ENCODE peak calls at places on chromosome 13, in four cellular contexts. M, V, B and Y are unnamed samples. For H3K4me1, the result is how much of the 10 kb centered on the place peaks cover.

GRCh38 chr13:85710545-85710944 is 88.7 kb downstream of the SLITRK6 start:
- DNase-seq in V (no peak), B (no peak), M (no peak), Y (no peak)

GRCh38 chr13:32125746-32126145 is 94.2 kb downstream of the FRY start:
- DNase-seq in V (no peak), M (no peak), B (no peak), Y (no peak)

GRCh38 chr13:19782049-19782726 is 557 bp downstream of the PSPC1 start:
- DNase-seq in V (no peak), B (peak), M (no peak), Y (peak)

GRCh38 chr13:65387743-65388347 is 1842.3 kb downstream of the PCDH9 start:
- DNase-seq in B (no peak), V (no peak), M (no peak), Y (peak)

GRCh38 chr13:38952827-38953226 is 37.8 kb downstream of the STOML3 start:
- DNase-seq in M (no peak), V (no peak), B (no peak), Y (no peak)

GRCh38 chr13:51814825-51815650 is 11.1 kb upstream of the DHRS12 start:
- DNase-seq in M (no peak), V (peak), B (peak), Y (peak)

GRCh38 chr13:113404366-113404722 is 40.4 kb upstream of the GRTP1 start:
- DNase-seq in M (no peak), B (peak), V (no peak), Y (no peak)

GRCh38 chr13:110820311-110820710 is 94.6 kb downstream of the ANKRD10 start:
- DNase-seq in B (no peak), V (no peak), M (no peak), Y (no peak)

GRCh38 chr13:110044521-110045200 is 258.3 kb upstream of the IRS2 start:
- DNase-seq in B (peak), V (no peak), M (no peak), Y (no peak)

GRCh38 chr13:56752630-56753029 is 388.1 kb upstream of the PRR20A start:
- DNase-seq in B (no peak), M (no peak), V (no peak), Y (no peak)

GRCh38 chr13:41827507-41828213 is 133.2 kb downstream of the VWA8 start:
- DNase-seq in M (no peak), V (no peak), B (no peak), Y (peak)

GRCh38 chr13:111506621-111507020 is 186.2 kb downstream of the TEX29 start:
- DNase-seq in M (no peak), B (no peak), V (no peak), Y (no peak)

GRCh38 chr13:43785681-43786471 is 896 bp downstream of the ENOX1 start:
- DNase-seq in M (no peak), V (no peak), B (peak), Y (peak)

GRCh38 chr13:60066206-60066605 is 97.5 kb downstream of the DIAPH3 start:
- DNase-seq in V (no peak), B (no peak), M (no peak), Y (peak)

GRCh38 chr13:67023088-67023893 is 206.8 kb downstream of the PCDH9 start:
- DNase-seq in B (no peak), V (no peak), M (no peak), Y (peak)

GRCh38 chr13:65653548-65654078 is 1576.5 kb downstream of the PCDH9 start:
- DNase-seq in B (peak), V (no peak), M (no peak), Y (no peak)

GRCh38 chr13:112932971-112933370 is 36.0 kb upstream of the MCF2L start:
- DNase-seq in V (no peak), B (no peak), M (no peak), Y (no peak)

GRCh38 chr13:39263033-39263432 is 224.8 kb downstream of the NHLRC3 start:
- DNase-seq in M (peak), V (peak), B (peak), Y (peak)

GRCh38 chr13:54489359-54489758 is 1460.7 kb downstream of the OLFM4 start:
- DNase-seq in B (no peak), V (no peak), M (no peak), Y (no peak)

GRCh38 chr13:110338441-110339101 is 31.5 kb downstream of the COL4A2 start:
- DNase-seq in V (no peak), M (no peak), B (no peak), Y (no peak)

GRCh38 chr13:106467406-106468122 is 67.9 kb downstream of the EFNB2 start:
- DNase-seq in V (no peak), B (no peak), M (no peak), Y (no peak)

GRCh38 chr13:31965361-31966066 is 66.1 kb upstream of the FRY start:
- DNase-seq in B (no peak), M (peak), V (no peak), Y (no peak)

GRCh38 chr13:103229674-103230073 is 163.5 kb upstream of the SLC10A2 start:
- DNase-seq in M (no peak), B (no peak), V (no peak), Y (no peak)

GRCh38 chr13:113904411-113904810 is 40.5 kb upstream of the GAS6 start:
- DNase-seq in V (peak), B (no peak), M (no peak), Y (peak)

GRCh38 chr13:21735621-21736401 is 64.9 kb downstream of the FGF9 start:
- DNase-seq in M (no peak), B (no peak), V (no peak), Y (no peak)

GRCh38 chr13:112592181-112592580 is 4.2 kb upstream of the TUBGCP3 start:
- DNase-seq in M (no peak), B (no peak), V (no peak), Y (no peak)

GRCh38 chr13:32265726-32266125 is 49.4 kb downstream of the ZAR1L start:
- DNase-seq in V (peak), B (no peak), M (no peak), Y (no peak)

GRCh38 chr13:40404967-40405716 is 261.3 kb downstream of the FOXO1 start:
- DNase-seq in M (no peak), B (no peak), V (no peak), Y (no peak)

GRCh38 chr13:40401911-40402776 is 264.3 kb downstream of the FOXO1 start:
- DNase-seq in V (peak), M (peak), B (no peak), Y (peak)

GRCh38 chr13:40402931-40403412 is 263.5 kb downstream of the FOXO1 start:
- DNase-seq in M (no peak), V (peak), B (no peak), Y (peak)

GRCh38 chr13:40404407-40404806 is 262.0 kb downstream of the FOXO1 start:
- DNase-seq in V (no peak), B (no peak), M (no peak), Y (no peak)

GRCh38 chr13:40403509-40404241 is 262.8 kb downstream of the FOXO1 start:
- DNase-seq in M (no peak), B (no peak), V (no peak), Y (no peak)
- TF ChIP-seq PBX3 in M (no peak), B (no peak), V (no peak), Y (no peak)

GRCh38 chr13:30780338-30780981 is 45.1 kb downstream of the ALOX5AP start:
- DNase-seq in B (no peak), M (no peak), V (no peak), Y (no peak)

GRCh38 chr13:30785146-30785845 is 50.0 kb downstream of the ALOX5AP start:
- DNase-seq in M (no peak), B (no peak), V (no peak), Y (no peak)

GRCh38 chr13:30776661-30777060 is 41.3 kb downstream of the ALOX5AP start:
- DNase-seq in V (no peak), B (no peak), M (no peak), Y (no peak)

GRCh38 chr13:30774214-30774730 is 38.9 kb downstream of the ALOX5AP start:
- DNase-seq in M (no peak), B (no peak), V (no peak), Y (no peak)

GRCh38 chr13:30779608-30780007 is 44.3 kb downstream of the ALOX5AP start:
- DNase-seq in B (no peak), V (no peak), M (no peak), Y (no peak)
- H3K4me1 ChIP-seq in B (under half), V (under half), M (under half), Y (under half)

GRCh38 chr13:98215508-98215907 is 38.4 kb upstream of the RNF113B start:
- DNase-seq in B (no peak), V (no peak), M (no peak), Y (no peak)

GRCh38 chr13:98216711-98217110 is 39.6 kb upstream of the RNF113B start:
- DNase-seq in M (peak), V (no peak), B (no peak), Y (no peak)

GRCh38 chr13:98214707-98215106 is 37.6 kb upstream of the RNF113B start:
- DNase-seq in B (no peak), V (no peak), M (no peak), Y (no peak)

GRCh38 chr13:98217597-98217996 is 40.5 kb upstream of the RNF113B start:
- DNase-seq in V (no peak), B (no peak), M (no peak), Y (no peak)

GRCh38 chr13:98216135-98216565 is 39.1 kb upstream of the RNF113B start:
- DNase-seq in M (no peak), B (peak), V (no peak), Y (peak)
- TF ChIP-seq PBX3 in M (no peak), B (peak), V (no peak), Y (no peak)

GRCh38 chr13:98567140-98567539 is 9.8 kb downstream of the STK24 start:
- DNase-seq in B (no peak), M (no peak), V (no peak), Y (no peak)
- H3K4me1 ChIP-seq in B (under half), M (half or more), V (half or more), Y (under half)

GRCh38 chr13:50080158-50080855 is 65.1 kb downstream of the KCNRG start:
- DNase-seq in B (peak), V (peak), M (no peak), Y (peak)

GRCh38 chr13:50081106-50081898 is 66.1 kb downstream of the KCNRG start:
- DNase-seq in V (no peak), B (peak), M (no peak), Y (no peak)

GRCh38 chr13:50078512-50079277 is 63.5 kb downstream of the KCNRG start:
- DNase-seq in M (no peak), V (no peak), B (no peak), Y (no peak)

GRCh38 chr13:50080856-50081105 is 65.5 kb downstream of the KCNRG start:
- DNase-seq in B (no peak), M (no peak), V (no peak), Y (no peak)

DNA sequence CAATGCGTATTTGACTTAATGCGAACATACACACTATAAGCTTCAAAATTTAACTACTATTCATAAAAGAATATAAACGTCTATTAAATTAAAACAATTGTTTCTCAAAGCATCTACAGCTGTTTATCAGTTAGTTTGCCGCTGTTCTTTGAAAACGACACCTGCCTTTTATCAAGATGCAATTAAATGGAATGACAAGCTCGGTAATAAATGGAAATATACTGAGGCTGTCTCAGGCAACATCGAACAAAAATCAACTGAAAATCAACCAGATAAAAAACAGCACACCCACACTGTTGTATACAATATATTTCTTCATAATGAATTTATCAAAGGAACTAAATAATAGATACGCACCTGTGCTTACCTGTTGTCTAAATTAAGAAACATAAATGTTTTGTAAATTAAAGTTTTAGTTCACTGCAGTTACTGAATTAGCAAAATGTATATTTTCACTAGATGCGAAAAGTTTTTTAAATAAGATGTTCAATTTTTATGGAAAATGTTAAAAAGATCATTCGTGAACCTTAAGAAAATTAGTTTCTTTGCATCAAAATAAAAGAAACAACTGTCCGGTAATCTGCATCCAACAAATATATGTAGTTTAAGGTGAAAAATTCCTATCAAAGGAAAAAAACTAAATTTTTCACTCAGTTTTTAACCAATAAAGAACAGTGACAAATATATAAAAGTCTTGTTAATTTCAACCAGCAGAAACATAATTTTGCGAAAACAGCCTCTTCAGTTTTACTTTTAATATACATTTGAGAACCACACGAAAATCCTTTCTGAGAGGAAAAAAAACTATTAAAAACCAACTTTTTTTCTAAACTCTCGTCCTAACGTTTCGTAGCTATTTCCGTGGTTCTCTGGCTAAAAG is 64.3 kb downstream of the KCNRG start:
- DNase-seq in B (no peak), V (no peak), M (no peak), Y (no peak)
- TF ChIP-seq PBX3 in B (no peak), V (no peak), M (no peak), Y (no peak)

DNA sequence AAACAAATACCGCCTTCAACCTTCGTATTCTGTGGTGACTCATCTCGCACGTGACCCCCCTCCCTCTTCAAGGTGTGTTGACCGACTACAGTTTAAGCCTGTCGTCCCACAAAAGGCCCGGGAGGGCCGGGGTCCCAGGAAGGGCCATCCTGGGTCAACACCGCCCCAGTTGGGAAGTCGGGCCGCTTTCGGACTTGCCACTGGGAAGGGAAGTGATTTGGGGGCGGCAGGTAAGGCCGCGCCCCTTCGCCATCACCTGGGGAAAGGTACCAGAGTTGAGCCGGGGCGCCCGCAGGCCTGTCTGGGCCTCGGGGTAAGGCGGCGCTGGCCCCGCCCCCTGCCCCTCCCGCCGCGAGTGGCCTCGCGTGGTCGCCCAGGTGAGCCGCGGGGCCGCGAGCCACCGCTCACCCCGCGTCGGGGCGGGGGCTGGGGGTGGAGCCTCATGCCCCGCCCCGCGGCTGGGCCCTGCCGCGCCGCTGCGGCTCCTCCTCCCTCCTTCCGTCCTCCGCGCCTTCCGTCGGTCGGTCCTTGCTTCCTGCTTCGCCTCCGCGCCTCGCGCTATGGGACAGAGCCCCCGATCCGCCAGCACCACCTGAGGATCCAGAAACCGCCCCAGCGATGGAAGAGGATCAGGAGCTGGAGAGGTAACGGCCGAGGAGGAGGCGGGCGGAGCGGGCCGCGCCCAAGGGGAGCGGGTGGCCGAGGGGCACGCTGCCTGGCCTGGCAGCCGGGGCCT is at the start of gene POLR1D:
- DNase-seq in B (peak), M (peak), V (peak), Y (peak)
- H3K4me1 ChIP-seq in B (under half), M (under half), V (half or more), Y (under half)

GRCh38 chr13:30744686-30745085 is 9.3 kb downstream of the ALOX5AP start:
- DNase-seq in M (no peak), B (no peak), V (peak), Y (no peak)

GRCh38 chr13:30744056-30744684 is 8.8 kb downstream of the ALOX5AP start:
- DNase-seq in V (peak), M (peak), B (no peak), Y (peak)

GRCh38 chr13:30746816-30747215 is 11.5 kb downstream of the ALOX5AP start:
- DNase-seq in V (no peak), M (no peak), B (peak), Y (no peak)

GRCh38 chr13:30743319-30744055 is 8.1 kb downstream of the ALOX5AP start:
- DNase-seq in V (peak), B (no peak), M (no peak), Y (peak)

GRCh38 chr13:30745917-30746686 is 10.8 kb downstream of the ALOX5AP start:
- DNase-seq in V (peak), B (peak), M (no peak), Y (no peak)
- TF ChIP-seq PBX3 in V (no peak), B (no peak), M (no peak), Y (no peak)

GRCh38 chr13:97185751-97186150 is 36.4 kb upstream of the MBNL2 start:
- DNase-seq in B (no peak), V (no peak), M (no peak), Y (no peak)
- H3K4me1 ChIP-seq in B (under half), V (under half), M (under half), Y (under half)